ENCODE peak calls at places on chromosomes 11 and 22, in seven cellular contexts. F is neuronal stem cell, Z is IMR-90, U is H1, L is H9, O is mesendoderm, J is trophoblast cell. B is an unnamed sample. For H3K79me1, the result is how much of the 10 kb centered on the place peaks cover.

GRCh38 chr22:46652930-46653331 is 32.7 kb downstream of the GRAMD4 start:
- DNase-seq in Z (peak), F (no peak), J (no peak), U (no peak), L (no peak), O (no peak), B (peak)

GRCh38 chr11:63802637-63803414 is 10.4 kb upstream of the SPINDOC start:
- DNase-seq in F (peak), L (no peak), O (peak), U (no peak), Z (peak), J (peak), B (peak)

GRCh38 chr11:115911656-115912055 is 407.4 kb upstream of the CADM1 start:
- DNase-seq in F (peak), U (no peak), O (no peak), J (no peak), Z (no peak), L (no peak), B (no peak)

GRCh38 chr11:96906521-96906920 is 516.7 kb downstream of the JRKL start:
- DNase-seq in Z (no peak), U (no peak), F (no peak), L (no peak), O (no peak), J (no peak), B (no peak)

GRCh38 chr11:102223859-102224258 is 93.4 kb upstream of the BIRC3 start:
- DNase-seq in L (no peak), J (no peak), F (no peak), Z (peak), U (no peak), O (no peak), B (peak)

GRCh38 chr22:44088976-44089570 is 65.0 kb downstream of the PARVB start:
- DNase-seq in Z (peak), L (no peak), O (no peak), J (no peak), U (no peak), F (no peak), B (no peak)

GRCh38 chr22:30742291-30743256 is 47.9 kb downstream of the OSBP2 start:
- DNase-seq in O (no peak), U (no peak), L (no peak), J (no peak), F (no peak), Z (peak), B (no peak)

GRCh38 chr11:69317401-69318092 is 23.6 kb downstream of the MYEOV start:
- DNase-seq in F (no peak), Z (peak), L (no peak), O (no peak), U (no peak), J (no peak), B (peak)

GRCh38 chr11:67356867-67357561 is 3.7 kb upstream of the POLD4 start:
- DNase-seq in L (peak), U (no peak), J (peak), Z (peak), O (peak), F (peak), B (peak)

GRCh38 chr11:60615497-60615896 is 83.9 kb upstream of the MS4A8 start:
- DNase-seq in Z (no peak), J (no peak), F (no peak), O (no peak), L (no peak), U (no peak), B (no peak)
- H2BK120ac ChIP-seq in Z (no peak), J (no peak), F (no peak), O (no peak), L (no peak), U (no peak), B (no peak)

GRCh38 chr11:73426184-73426845 is 50.1 kb downstream of the RELT start:
- DNase-seq in U (no peak), L (no peak), Z (peak), F (no peak), J (no peak), O (no peak), B (peak)

GRCh38 chr11:73430326-73430725 is 54.1 kb downstream of the RELT start:
- DNase-seq in F (no peak), O (peak), Z (no peak), U (no peak), J (no peak), L (no peak), B (no peak)

GRCh38 chr11:73431431-73431830 is 55.2 kb downstream of the RELT start:
- DNase-seq in O (no peak), F (no peak), J (no peak), L (no peak), U (no peak), Z (peak), B (no peak)

GRCh38 chr11:73428227-73428626 is 52.0 kb downstream of the RELT start:
- DNase-seq in U (no peak), Z (no peak), L (no peak), F (no peak), J (no peak), O (no peak), B (no peak)

GRCh38 chr11:73429121-73429740 is 53.0 kb downstream of the RELT start:
- DNase-seq in J (no peak), F (no peak), Z (peak), U (no peak), O (peak), L (no peak), B (peak)
- H3K79me1 ChIP-seq in J (under half), F (under half), Z (under half), U (under half), O (under half), L (under half), B (under half)

GRCh38 chr11:75467881-75468280 is 34.9 kb upstream of the KLHL35 start:
- DNase-seq in Z (no peak), J (no peak), U (no peak), L (no peak), O (peak), F (no peak), B (no peak)
- H3K27ac ChIP-seq in Z (no peak), J (no peak), U (no peak), L (no peak), O (no peak), F (no peak), B (no peak)

DNA sequence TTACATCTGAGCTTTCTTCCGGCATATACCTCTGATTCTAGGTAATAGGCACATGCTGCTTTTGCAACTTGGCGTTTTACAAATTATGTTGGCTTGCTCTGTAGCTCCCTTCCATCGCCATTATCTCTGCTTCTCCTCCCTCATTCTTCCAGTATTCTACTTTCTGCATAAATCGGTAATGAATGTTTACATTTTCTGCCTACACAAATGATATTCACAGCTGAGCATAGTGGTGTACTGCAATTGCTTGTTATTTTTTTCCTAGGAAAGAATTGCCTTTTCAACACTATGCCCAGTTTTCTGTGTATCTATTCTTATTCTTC is 18.9 kb downstream of the MED15 start:
- DNase-seq in O (no peak), L (no peak), F (no peak), U (no peak), J (no peak), Z (no peak), B (no peak)
- H2BK120ac ChIP-seq in O (no peak), L (no peak), F (no peak), U (no peak), J (no peak), Z (peak), B (no peak)

DNA sequence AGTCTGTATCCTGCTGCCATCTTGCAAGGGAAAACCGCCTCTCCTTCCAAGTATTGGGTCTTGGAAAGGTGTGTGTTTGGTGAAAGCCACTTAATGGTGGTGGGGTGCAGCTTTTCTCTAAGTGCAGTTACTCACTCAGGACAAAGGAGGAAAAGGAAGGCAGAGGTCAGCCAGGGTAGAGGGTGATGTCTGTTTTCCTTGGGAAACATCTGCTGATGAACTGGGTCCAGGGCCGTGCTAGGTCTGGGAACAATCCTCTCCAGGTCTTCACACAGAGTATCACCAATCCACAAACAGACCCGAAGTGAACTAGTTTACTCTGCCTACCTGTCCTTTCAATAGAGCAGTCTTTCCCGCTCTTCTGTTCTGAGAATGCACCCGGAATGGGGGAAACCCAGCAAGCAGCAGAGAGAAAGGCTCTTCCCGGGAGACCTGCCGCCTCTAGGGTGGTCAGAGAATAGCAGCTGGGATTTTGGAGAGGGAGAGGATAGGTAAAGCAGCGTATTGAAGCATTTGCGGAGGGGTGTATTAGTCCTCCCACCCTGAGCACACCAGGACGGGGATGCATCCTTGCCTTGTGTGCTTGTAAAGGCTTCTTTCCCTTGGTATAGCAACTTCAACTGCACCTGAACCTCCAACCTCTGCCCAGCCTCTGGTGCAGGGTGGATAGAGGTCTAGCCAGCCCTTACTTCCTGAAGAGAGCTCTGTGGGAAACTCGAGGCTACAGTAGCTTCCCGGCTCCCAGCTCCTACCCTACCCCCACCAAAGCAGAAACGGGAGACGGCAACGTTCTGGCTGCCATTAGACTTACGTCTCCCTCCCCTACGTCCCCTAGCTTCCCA is 20.7 kb downstream of the LHFPL7 start:
- DNase-seq in L (peak), O (peak), U (no peak), J (no peak), Z (no peak), F (no peak), B (no peak)
- H3K79me1 ChIP-seq in L (under half), O (under half), U (under half), J (under half), Z (under half), F (under half), B (under half)

GRCh38 chr11:86565787-86566186 is 106.6 kb downstream of the ME3 start:
- DNase-seq in U (no peak), J (no peak), Z (no peak), L (no peak), O (no peak), F (no peak), B (no peak)
- H3K27ac ChIP-seq in U (no peak), J (no peak), Z (no peak), L (no peak), O (no peak), F (peak), B (no peak)

GRCh38 chr22:20636075-20636812 is 128.8 kb downstream of the MED15 start:
- DNase-seq in U (no peak), O (no peak), L (no peak), J (no peak), Z (no peak), F (no peak), B (no peak)
- H2BK120ac ChIP-seq in U (no peak), O (no peak), L (no peak), J (no peak), Z (no peak), F (no peak), B (no peak)

GRCh38 chr11:24723231-24723630 is 226.4 kb downstream of the LUZP2 start:
- DNase-seq in J (no peak), F (no peak), Z (no peak), U (no peak), L (no peak), O (no peak), B (no peak)
- H3K79me1 ChIP-seq in J (under half), F (under half), Z (under half), U (under half), L (under half), O (under half), B (under half)

DNA sequence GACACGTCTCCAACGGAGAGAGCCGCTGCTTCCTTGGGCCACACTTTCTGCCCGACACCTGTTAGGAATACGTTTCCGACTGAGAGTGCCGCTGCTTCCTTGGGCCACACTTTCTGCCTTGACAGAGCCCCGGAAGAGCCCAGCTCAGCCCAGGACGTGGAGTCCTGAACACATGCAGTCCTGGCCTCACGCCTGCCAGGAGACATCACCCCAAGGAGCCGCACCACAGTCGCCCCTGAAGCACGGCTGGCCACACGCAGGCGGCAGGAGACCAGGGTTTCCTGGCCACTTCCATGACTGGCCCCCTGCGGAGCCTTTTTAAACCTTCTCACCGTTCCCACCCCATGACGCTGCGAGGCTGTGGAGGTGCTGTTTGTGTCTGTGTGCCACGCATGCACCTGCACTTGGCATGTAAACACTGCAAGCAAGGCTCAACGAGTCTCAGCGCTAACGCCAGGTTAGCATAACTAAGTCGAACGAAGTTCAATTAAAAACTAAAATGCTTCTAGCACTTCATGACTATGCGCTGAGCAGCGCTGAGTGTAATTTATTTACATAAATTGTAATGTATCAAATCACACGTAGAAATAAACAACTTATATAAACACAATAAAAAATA is 8.8 kb downstream of the TOLLIP start:
- DNase-seq in Z (no peak), J (no peak), U (no peak), L (peak), O (no peak), F (no peak), B (no peak)
- H3K27ac ChIP-seq in Z (no peak), J (no peak), U (no peak), L (no peak), O (no peak), F (no peak), B (no peak)

DNA sequence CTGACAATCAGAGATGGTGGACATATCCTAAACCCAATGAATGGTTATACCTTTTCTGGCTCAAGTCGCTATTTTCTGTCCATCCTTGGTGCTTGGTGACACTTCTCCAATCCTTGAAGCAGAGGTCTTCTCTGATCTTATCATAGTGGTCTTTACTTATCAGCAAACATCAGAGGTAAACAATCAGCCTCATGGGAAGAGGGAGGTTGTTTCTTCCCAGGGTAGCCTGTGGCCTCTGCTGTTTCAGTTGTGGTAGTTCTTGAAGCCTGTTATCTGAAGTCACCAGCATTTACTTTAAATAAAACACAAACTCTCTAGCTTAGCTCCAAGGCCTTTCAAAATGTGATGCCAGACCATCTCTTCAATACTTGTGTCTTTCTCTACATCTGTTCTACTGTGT is 66.7 kb downstream of the RRM1 start:
- DNase-seq in F (no peak), J (no peak), U (no peak), Z (no peak), L (no peak), O (peak), B (no peak)
- H2BK120ac ChIP-seq in F (no peak), J (no peak), U (no peak), Z (no peak), L (no peak), O (no peak), B (no peak)